ENCODE peak calls at places on chromosomes 5 and 9, in seven cellular contexts. P, S, K, B, R, M and L are unnamed samples.

GRCh38 chr5:142697356-142697807 is 11.5 kb upstream of the FGF1 start:
- DNase-seq in P (no peak), S (no peak), K (no peak), B (no peak), R (no peak), M (peak; percentile 82), L (no peak)

GRCh38 chr5:5453131-5453530 is 30.7 kb downstream of the ICE1 start:
- DNase-seq in P (no peak), S (no peak), K (no peak), B (no peak), R (no peak), M (no peak), L (no peak)

GRCh38 chr5:140322751-140323731 is 20.1 kb upstream of the PFDN1 start:
- DNase-seq in P (no peak), S (peak; percentile 46), K (peak; percentile 99), B (no peak), R (peak; percentile 54), M (peak; percentile 94), L (no peak)

GRCh38 chr9:89522261-89522978 is 24.5 kb upstream of the SEMA4D start:
- DNase-seq in P (peak; percentile 43), S (peak; percentile 92), K (peak; percentile 1), B (no peak), R (no peak), M (no peak), L (peak; percentile 83)

GRCh38 chr5:104071887-104072286 is 509.3 kb upstream of the NUDT12 start:
- DNase-seq in P (no peak), S (no peak), K (no peak), B (no peak), R (no peak), M (no peak), L (no peak)

GRCh38 chr9:90046317-90046861 is 441.6 kb downstream of the GADD45G start:
- DNase-seq in P (no peak), S (no peak), K (no peak), B (no peak), R (no peak), M (no peak), L (no peak)

GRCh38 chr5:108101105-108101504 is 280.8 kb downstream of the FBXL17 start:
- DNase-seq in P (no peak), S (no peak), K (no peak), B (no peak), R (peak; percentile 78), M (peak; percentile 2), L (no peak)

GRCh38 chr5:153081385-153081784 is 409.1 kb upstream of the GRIA1 start:
- DNase-seq in P (no peak), S (no peak), K (peak; percentile 3), B (no peak), R (no peak), M (peak; percentile 41), L (no peak)

GRCh38 chr5:78295035-78295961 is 800 bp upstream of the AP3B1 start:
- DNase-seq in P (peak; percentile 69), S (peak; percentile 47), K (peak; percentile 60), B (no peak), R (peak; percentile 34), M (no peak), L (peak; percentile 63)

GRCh38 chr9:17477816-17478215 is 101.0 kb upstream of the SH3GL2 start:
- DNase-seq in P (no peak), S (no peak), K (no peak), B (no peak), R (no peak), M (no peak), L (no peak)

GRCh38 chr5:142770650-142771609 is 753 bp downstream of the ARHGAP26 start:
- DNase-seq in P (peak; percentile 68), S (peak; percentile 43), K (peak; percentile 47), B (peak; percentile 35), R (peak; percentile 30), M (peak; percentile 27), L (peak; percentile 46)